ENCODE peak calls at places on chromosomes 4 and X, in ten cellular contexts. D is K562; S is heart right ventricle; W is HCT116; C is left lung; A is heart left ventricle; L is upper lobe of left lung; M is mucosa of descending colon; J is naive thymus-derived CD4-positive, alpha-beta T cell; K is upper lobe of right lung. B is an unnamed sample. For H3K4me1, the result is how much of the 10 kb centered on the place peaks cover.

GRCh38 chr4:177558995-177559394 is 116.8 kb upstream of the AGA start:
- ATAC-seq in K (no peak), D (no peak), C (no peak), J (no peak), M (no peak), W (no peak), S (no peak), L (no peak), A (no peak), B (no peak)

GRCh38 chrX:71992711-71993110 is 82.1 kb downstream of the NHSL2 start:
- ATAC-seq in L (peak), C (peak), A (no peak), D (no peak), M (peak), J (peak), K (peak), W (no peak), S (no peak), B (no peak)

GRCh38 chr4:27568236-27568951 is 707.8 kb downstream of the STIM2 start:
- ATAC-seq in W (peak), S (no peak), L (peak), D (no peak), C (peak), M (no peak), K (peak), J (no peak), A (no peak), B (no peak)

GRCh38 chr4:6047130-6047673 is 29.0 kb upstream of the C4orf50 start:
- ATAC-seq in M (no peak), W (peak), L (no peak), D (no peak), K (no peak), J (no peak), C (no peak), S (no peak), A (no peak), B (no peak)

GRCh38 chr4:110532901-110533589 is 57.1 kb downstream of the ENPEP start:
- ATAC-seq in A (no peak), D (no peak), M (no peak), J (no peak), L (no peak), W (peak), K (no peak), C (peak), S (no peak), B (no peak)

GRCh38 chr4:175739612-175740011 is 72.5 kb downstream of the GPM6A start:
- ATAC-seq in D (no peak), M (no peak), K (no peak), A (no peak), W (no peak), J (no peak), S (no peak), L (no peak), C (no peak), B (no peak)

GRCh38 chr4:169249214-169249973 is 21.4 kb downstream of the SH3RF1 start:
- ATAC-seq in W (no peak), C (peak), D (no peak), K (peak), M (peak), J (no peak), L (peak), A (no peak), S (no peak), B (no peak)

GRCh38 chr4:72911316-72911715 is 158.2 kb downstream of the COX18 start:
- ATAC-seq in D (no peak), M (no peak), L (no peak), K (no peak), W (no peak), C (no peak), A (no peak), J (no peak), S (no peak), B (no peak)

GRCh38 chr4:150909116-150909515 is 106.0 kb downstream of the LRBA start:
- ATAC-seq in W (no peak), J (no peak), D (no peak), S (no peak), A (no peak), K (no peak), M (no peak), C (no peak), L (no peak), B (no peak)

GRCh38 chr4:173752610-173753009 is 222.6 kb upstream of the HAND2 start:
- ATAC-seq in D (peak), S (no peak), A (no peak), W (peak), J (no peak), M (no peak), L (no peak), C (no peak), K (no peak), B (no peak)

GRCh38 chr4:10421344-10422055 is 35.7 kb downstream of the ZNF518B start:
- ATAC-seq in M (no peak), S (no peak), W (no peak), J (no peak), A (no peak), C (no peak), L (no peak), K (no peak), D (no peak), B (no peak)

GRCh38 chr4:108799335-108799734 is 36.5 kb upstream of the ETNPPL start:
- ATAC-seq in W (no peak), D (no peak), K (no peak), L (no peak), J (no peak), M (no peak), A (no peak), S (no peak), C (no peak), B (peak)

DNA sequence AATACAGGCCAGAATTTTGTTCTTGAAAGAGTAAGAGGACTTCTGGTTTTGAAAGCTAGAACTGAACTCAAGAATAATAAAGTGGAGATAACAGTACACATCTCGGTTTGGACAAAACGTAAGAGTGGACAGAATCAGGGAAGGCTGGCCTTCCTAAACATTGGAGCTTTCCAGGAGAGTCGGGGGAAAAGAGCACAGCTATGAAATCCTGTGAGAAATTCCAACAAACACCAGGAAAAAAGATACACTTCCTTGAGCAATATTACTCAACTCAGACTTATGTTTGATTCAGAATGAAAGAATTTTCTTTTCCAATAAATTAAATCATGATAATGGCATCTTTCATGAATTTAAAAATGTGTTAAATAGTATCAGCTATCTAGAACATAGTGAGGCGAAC is 1.1 kb downstream of the CTSO start:
- ATAC-seq in C (no peak), W (no peak), D (no peak), M (no peak), L (no peak), K (no peak), S (no peak), J (no peak), A (no peak), B (no peak)
- H3K4me1 ChIP-seq in C (under half), W (under half), D (under half), M (under half), L (under half), K (under half), S (under half), J (under half), A (under half), B (under half)

DNA sequence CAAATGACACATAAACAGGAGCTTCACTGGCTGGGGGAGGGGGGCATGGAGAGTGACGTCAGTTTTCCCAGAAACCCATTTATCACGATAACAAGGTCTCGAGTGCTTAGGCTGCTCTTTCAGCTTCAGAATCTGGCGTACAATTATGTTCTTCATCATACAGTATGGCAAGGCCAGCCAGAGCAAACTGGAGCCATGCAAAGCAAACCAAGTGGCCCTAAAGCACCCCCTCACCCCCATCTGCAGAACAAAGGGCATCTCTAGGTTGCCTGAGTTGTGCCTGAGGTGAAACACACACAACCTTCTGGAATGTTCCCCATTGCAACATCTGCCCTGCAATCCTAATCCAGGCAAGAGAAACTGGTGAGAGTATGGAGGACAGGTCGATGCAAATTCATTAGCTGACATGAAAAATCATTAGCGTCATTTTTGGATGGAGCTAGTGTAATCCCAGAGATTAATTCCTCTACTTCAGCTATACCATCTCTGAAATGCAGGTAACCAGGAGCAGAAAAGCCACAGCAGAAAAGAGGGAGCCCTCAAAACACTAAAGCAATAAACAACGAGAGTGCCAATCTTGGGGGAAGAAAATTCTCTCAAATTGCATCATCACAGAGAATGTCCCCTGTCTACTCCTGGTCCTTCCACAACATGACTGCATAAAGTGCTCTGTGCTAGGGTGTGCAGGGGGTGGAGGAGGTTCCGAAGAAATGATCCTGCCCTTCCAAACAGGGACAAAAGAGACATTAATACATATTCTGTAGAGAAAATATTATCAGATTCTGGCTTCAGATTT is 1.8 kb downstream of the SEPTIN6 start:
- ATAC-seq in A (no peak), S (no peak), J (no peak), L (no peak), M (no peak), W (no peak), D (peak), K (no peak), C (no peak), B (no peak)
- H3K4me1 ChIP-seq in A (under half), S (under half), J (under half), L (under half), M (under half), W (under half), D (under half), K (under half), C (under half), B (under half)

GRCh38 chr4:38177035-38177791 is 217.0 kb downstream of the PTTG2 start:
- ATAC-seq in L (no peak), K (no peak), C (peak), D (peak), S (peak), W (no peak), J (peak), M (peak), A (peak), B (no peak)
- H3K4me1 ChIP-seq in L (under half), K (under half), C (under half), D (under half), S (under half), W (under half), J (under half), M (under half), A (under half), B (under half)

GRCh38 chr4:163558539-163559044 is 64.1 kb downstream of the TMA16 start:
- ATAC-seq in S (no peak), D (no peak), C (peak), A (peak), J (peak), K (peak), W (no peak), L (peak), M (peak), B (peak)

GRCh38 chr4:163566257-163566656 is 71.8 kb downstream of the TMA16 start:
- ATAC-seq in C (no peak), J (no peak), L (no peak), S (no peak), W (peak), K (no peak), M (no peak), A (no peak), D (no peak), B (no peak)

GRCh38 chr4:163564221-163564720 is 69.8 kb downstream of the TMA16 start:
- ATAC-seq in J (no peak), S (no peak), K (no peak), L (no peak), W (no peak), D (no peak), M (no peak), C (no peak), A (no peak), B (no peak)

GRCh38 chr4:163565228-163566040 is 70.9 kb downstream of the TMA16 start:
- ATAC-seq in J (no peak), L (no peak), W (no peak), K (no peak), C (no peak), M (no peak), A (no peak), D (no peak), S (no peak), B (no peak)

GRCh38 chr4:163562496-163562895 is 68.0 kb downstream of the TMA16 start:
- ATAC-seq in W (no peak), L (no peak), S (no peak), J (no peak), K (no peak), C (no peak), D (no peak), A (no peak), M (no peak), B (no peak)
- H3K4me1 ChIP-seq in W (under half), L (under half), S (under half), J (under half), K (under half), C (under half), D (under half), A (under half), M (under half), B (under half)

GRCh38 chr4:98519268-98519993 is 139.0 kb downstream of the TSPAN5 start:
- ATAC-seq in M (no peak), D (no peak), K (no peak), C (no peak), J (no peak), A (no peak), W (no peak), S (no peak), L (no peak), B (no peak)
- H3K4me1 ChIP-seq in M (under half), D (under half), K (under half), C (under half), J (under half), A (under half), W (half or more), S (under half), L (under half), B (under half)

GRCh38 chr4:4541661-4542570 is at the start of gene STX18:
- ATAC-seq in L (peak), C (peak), W (peak), D (peak), A (peak), S (peak), K (peak), J (peak), M (peak), B (peak)

GRCh38 chr4:4541040-4541631 is 712 bp downstream of the STX18 start:
- ATAC-seq in W (peak), D (peak), K (peak), M (peak), L (peak), J (peak), A (peak), C (peak), S (peak), B (peak)

DNA sequence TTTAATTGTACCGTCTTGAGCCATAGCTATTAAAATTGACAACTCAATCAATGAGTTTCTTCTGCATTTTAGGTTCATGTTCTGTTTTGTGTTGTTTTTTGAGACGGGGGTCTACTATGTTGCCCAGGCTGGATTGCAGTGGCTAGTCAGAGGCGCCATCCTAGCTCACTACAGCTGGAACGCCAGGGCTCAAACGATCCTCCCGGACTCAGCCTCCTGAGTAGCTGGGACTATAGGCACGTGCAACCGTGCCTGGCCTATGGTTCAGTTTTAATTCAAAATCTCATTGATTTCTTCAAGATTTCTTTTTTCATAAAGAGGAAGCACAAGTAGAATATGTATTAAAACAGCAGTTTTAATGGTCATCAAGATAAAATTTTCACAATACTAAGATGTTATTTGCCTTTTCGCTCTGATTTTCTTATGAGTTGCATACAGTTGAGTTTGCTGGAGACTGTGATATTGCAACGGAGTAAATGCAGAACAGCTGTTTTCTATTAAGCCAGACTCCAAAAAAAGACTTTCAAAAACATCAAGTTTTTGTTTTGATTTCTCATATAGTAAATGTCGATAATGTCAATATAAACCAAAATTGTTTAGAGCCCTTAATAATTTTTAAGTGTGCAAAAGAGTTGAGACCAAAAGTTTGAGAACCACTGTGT is 1.1 kb upstream of the STX18 start:
- ATAC-seq in C (no peak), L (no peak), A (no peak), W (no peak), S (no peak), D (no peak), M (no peak), J (no peak), K (no peak), B (no peak)
- H3K4me1 ChIP-seq in C (under half), L (under half), A (under half), W (under half), S (under half), D (under half), M (under half), J (under half), K (under half), B (under half)

GRCh38 chrX:42229533-42229932 is 306.2 kb upstream of the CASK start:
- ATAC-seq in J (no peak), S (no peak), D (no peak), M (no peak), W (no peak), A (no peak), L (no peak), K (no peak), C (peak), B (no peak)
- H3K4me1 ChIP-seq in J (under half), S (under half), D (under half), M (under half), W (under half), A (under half), L (under half), K (under half), C (under half), B (under half)

B was measured in gastroesophageal sphincter.